ENCODE peak calls at places on chromosomes 6 and 20, in five cellular contexts. S is SW 1271, L is stomach, M is psoas muscle, T is NCI-H2081. A is an unnamed sample.

GRCh38 chr6:156102129-156102528 is 646.5 kb upstream of the NOX3 start:
- DNase-seq in M (no peak), T (no peak), L (no peak), S (no peak), A (no peak)

GRCh38 chr6:906920-907319 is 214.0 kb upstream of the EXOC2 start:
- DNase-seq in S (no peak), L (no peak), T (no peak), M (no peak), A (no peak)

GRCh38 chr6:158002951-158003853 is 21.5 kb downstream of the SYNJ2 start:
- DNase-seq in M (peak), S (no peak), T (no peak), L (no peak), A (no peak)

GRCh38 chr20:37986873-37987601 is 46.2 kb downstream of the TTI1 start:
- DNase-seq in M (peak), T (no peak), L (peak), S (no peak), A (peak)

GRCh38 chr6:157466340-157466643 is 85.3 kb downstream of the ZDHHC14 start:
- DNase-seq in L (no peak), S (no peak), T (no peak), M (no peak), A (no peak)

GRCh38 chr20:834151-834747 is 734 bp downstream of the FAM110A start:
- DNase-seq in L (no peak), T (no peak), S (no peak), M (no peak), A (no peak)

GRCh38 chr6:30814137-30815084 is 69.9 kb upstream of the DDR1 start:
- DNase-seq in M (no peak), L (peak), T (no peak), S (no peak), A (no peak)

GRCh38 chr6:90274481-90275030 is 22.1 kb downstream of the BACH2 start:
- DNase-seq in M (no peak), L (peak), T (no peak), S (no peak), A (no peak)

GRCh38 chr20:32509639-32510066 is 75.5 kb downstream of the NOL4L start:
- DNase-seq in L (no peak), T (peak), S (no peak), M (no peak), A (no peak)

GRCh38 chr6:161414180-161414579 is 140.3 kb upstream of the AGPAT4 start:
- DNase-seq in L (no peak), T (no peak), M (peak), S (no peak), A (no peak)